ENCODE peak calls at places on chromosomes 12 and 14, in nine cellular contexts. One of them, this sample, is unnamed.

GRCh38 chr12:105272814-105273416 is 36.9 kb upstream of the APPL2 start:
- DNase-seq in colonic mucosa: no peak
- DNase-seq in fibroblast of villous mesenchyme: no peak
- DNase-seq in body of pancreas: no peak
- DNase-seq in transverse colon: no peak
- DNase-seq in astrocyte: no peak
- DNase-seq in hepatocyte: no peak
- DNase-seq in AG09309: no peak
- DNase-seq in AG09319: no peak
- DNase-seq in this sample: no peak

GRCh38 chr14:73227812-73228781 is 9.2 kb upstream of the PAPLN start:
- DNase-seq in colonic mucosa: peak; percentile 30
- DNase-seq in fibroblast of villous mesenchyme: peak; percentile 95
- DNase-seq in body of pancreas: peak; percentile 53
- DNase-seq in transverse colon: peak; percentile 38
- DNase-seq in astrocyte: peak; percentile 87
- DNase-seq in hepatocyte: peak; percentile 74
- DNase-seq in AG09309: no peak
- DNase-seq in AG09319: peak; percentile 57
- DNase-seq in this sample: peak; percentile 98

GRCh38 chr12:50201987-50202521 is 34.9 kb upstream of the CERS5 start:
- DNase-seq in colonic mucosa: peak; percentile 56
- DNase-seq in fibroblast of villous mesenchyme: peak; percentile 90
- DNase-seq in body of pancreas: peak; percentile 56
- DNase-seq in transverse colon: peak; percentile 36
- DNase-seq in astrocyte: peak; percentile 93
- DNase-seq in hepatocyte: peak; percentile 62
- DNase-seq in AG09309: peak; percentile 75
- DNase-seq in AG09319: no peak
- DNase-seq in this sample: peak; percentile 79

GRCh38 chr14:70704960-70705359 is 63.2 kb downstream of the TTC9 start:
- DNase-seq in colonic mucosa: no peak
- DNase-seq in fibroblast of villous mesenchyme: no peak
- DNase-seq in body of pancreas: no peak
- DNase-seq in transverse colon: no peak
- DNase-seq in astrocyte: no peak
- DNase-seq in hepatocyte: no peak
- DNase-seq in AG09309: no peak
- DNase-seq in AG09319: no peak
- DNase-seq in this sample: no peak

GRCh38 chr12:80553316-80553715 is 109.3 kb downstream of the PTPRQ start:
- DNase-seq in colonic mucosa: no peak
- DNase-seq in fibroblast of villous mesenchyme: peak; percentile 94
- DNase-seq in body of pancreas: no peak
- DNase-seq in transverse colon: no peak
- DNase-seq in astrocyte: peak; percentile 93
- DNase-seq in hepatocyte: peak; percentile 8
- DNase-seq in AG09309: peak; percentile 66
- DNase-seq in AG09319: peak; percentile 44
- DNase-seq in this sample: peak; percentile 82

GRCh38 chr12:94175763-94176660 is 27.6 kb downstream of the PLXNC1 start:
- DNase-seq in colonic mucosa: no peak
- DNase-seq in fibroblast of villous mesenchyme: no peak
- DNase-seq in body of pancreas: no peak
- DNase-seq in transverse colon: no peak
- DNase-seq in astrocyte: no peak
- DNase-seq in hepatocyte: no peak
- DNase-seq in AG09309: no peak
- DNase-seq in AG09319: no peak
- DNase-seq in this sample: peak; percentile 71

GRCh38 chr12:27511031-27511722 is 12.8 kb upstream of the PPFIBP1 start:
- DNase-seq in colonic mucosa: no peak
- DNase-seq in fibroblast of villous mesenchyme: no peak
- DNase-seq in body of pancreas: no peak
- DNase-seq in transverse colon: no peak
- DNase-seq in astrocyte: peak; percentile 91
- DNase-seq in hepatocyte: peak; percentile 14
- DNase-seq in AG09309: no peak
- DNase-seq in AG09319: no peak
- DNase-seq in this sample: peak; percentile 82

GRCh38 chr12:121279507-121279915 is 17.0 kb downstream of the CAMKK2 start:
- DNase-seq in colonic mucosa: peak; percentile 35
- DNase-seq in fibroblast of villous mesenchyme: peak; percentile 33
- DNase-seq in body of pancreas: peak; percentile 39
- DNase-seq in transverse colon: peak; percentile 23
- DNase-seq in astrocyte: no peak
- DNase-seq in hepatocyte: no peak
- DNase-seq in AG09309: no peak
- DNase-seq in AG09319: no peak
- DNase-seq in this sample: peak; percentile 57

GRCh38 chr12:39792938-39793337 is 173.3 kb upstream of the ABCD2 start:
- DNase-seq in colonic mucosa: no peak
- DNase-seq in fibroblast of villous mesenchyme: no peak
- DNase-seq in body of pancreas: no peak
- DNase-seq in transverse colon: no peak
- DNase-seq in astrocyte: no peak
- DNase-seq in hepatocyte: no peak
- DNase-seq in AG09309: no peak
- DNase-seq in AG09319: no peak
- DNase-seq in this sample: no peak

GRCh38 chr14:81955123-81955522 is 421.5 kb upstream of the SEL1L start:
- DNase-seq in colonic mucosa: no peak
- DNase-seq in fibroblast of villous mesenchyme: no peak
- DNase-seq in body of pancreas: no peak
- DNase-seq in transverse colon: no peak
- DNase-seq in astrocyte: no peak
- DNase-seq in hepatocyte: no peak
- DNase-seq in AG09309: no peak
- DNase-seq in AG09319: no peak
- DNase-seq in this sample: no peak

GRCh38 chr14:22332671-22333407 is 256.2 kb downstream of the DAD1 start:
- DNase-seq in colonic mucosa: no peak
- DNase-seq in fibroblast of villous mesenchyme: no peak
- DNase-seq in body of pancreas: no peak
- DNase-seq in transverse colon: no peak
- DNase-seq in astrocyte: no peak
- DNase-seq in hepatocyte: no peak
- DNase-seq in AG09309: no peak
- DNase-seq in AG09319: no peak
- DNase-seq in this sample: no peak

GRCh38 chr12:45727994-45728624 is 1.4 kb upstream of the ARID2 start:
- DNase-seq in colonic mucosa: no peak
- DNase-seq in fibroblast of villous mesenchyme: no peak
- DNase-seq in body of pancreas: no peak
- DNase-seq in transverse colon: no peak
- DNase-seq in astrocyte: no peak
- DNase-seq in hepatocyte: no peak
- DNase-seq in AG09309: no peak
- DNase-seq in AG09319: no peak
- DNase-seq in this sample: no peak

GRCh38 chr12:80268924-80269749 is 169.8 kb downstream of the OTOGL start:
- DNase-seq in colonic mucosa: no peak
- DNase-seq in fibroblast of villous mesenchyme: peak; percentile 45
- DNase-seq in body of pancreas: no peak
- DNase-seq in transverse colon: no peak
- DNase-seq in astrocyte: peak; percentile 88
- DNase-seq in hepatocyte: no peak
- DNase-seq in AG09309: peak; percentile 45
- DNase-seq in AG09319: no peak
- DNase-seq in this sample: peak; percentile 58

GRCh38 chr12:124940393-124941169 is 26.1 kb upstream of the UBC start:
- DNase-seq in colonic mucosa: peak; percentile 98
- DNase-seq in fibroblast of villous mesenchyme: peak; percentile 93
- DNase-seq in body of pancreas: peak; percentile 88
- DNase-seq in transverse colon: peak; percentile 95
- DNase-seq in astrocyte: peak; percentile 71
- DNase-seq in hepatocyte: peak; percentile 95
- DNase-seq in AG09309: peak; percentile 52
- DNase-seq in AG09319: peak; percentile 72
- DNase-seq in this sample: peak; percentile 90

GRCh38 chr14:28766505-28767238 is at the start of gene FOXG1:
- DNase-seq in colonic mucosa: no peak
- DNase-seq in fibroblast of villous mesenchyme: no peak
- DNase-seq in body of pancreas: no peak
- DNase-seq in transverse colon: no peak
- DNase-seq in astrocyte: no peak
- DNase-seq in hepatocyte: no peak
- DNase-seq in AG09309: no peak
- DNase-seq in AG09319: no peak
- DNase-seq in this sample: peak; percentile 55

GRCh38 chr12:92431146-92431545 is 271.6 kb upstream of the PLEKHG7 start:
- DNase-seq in colonic mucosa: no peak
- DNase-seq in fibroblast of villous mesenchyme: no peak
- DNase-seq in body of pancreas: no peak
- DNase-seq in transverse colon: peak; percentile 32
- DNase-seq in astrocyte: no peak
- DNase-seq in hepatocyte: no peak
- DNase-seq in AG09309: no peak
- DNase-seq in AG09319: no peak
- DNase-seq in this sample: no peak

DNA sequence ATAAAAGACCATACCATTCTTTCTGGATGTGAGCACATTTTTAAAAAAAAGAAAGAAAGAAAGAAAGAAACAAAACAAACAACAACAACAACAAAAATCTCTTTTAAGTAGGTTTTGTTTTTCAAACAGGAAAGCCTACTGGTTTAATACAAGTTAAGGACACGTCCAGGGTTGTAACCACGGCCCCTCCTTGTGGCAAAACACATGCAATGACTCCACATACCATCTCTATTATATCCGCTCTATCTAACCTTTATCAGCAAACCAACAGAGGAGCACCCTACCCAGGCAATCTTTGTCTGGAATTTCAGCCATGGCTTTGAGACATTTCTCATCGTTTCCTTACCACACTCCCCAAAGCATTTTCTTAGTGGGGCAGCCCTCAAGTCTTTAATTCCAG is 360.5 kb upstream of the TMPO start:
- DNase-seq in colonic mucosa: no peak
- DNase-seq in fibroblast of villous mesenchyme: peak; percentile 4
- DNase-seq in body of pancreas: peak; percentile 12
- DNase-seq in transverse colon: no peak
- DNase-seq in astrocyte: peak; percentile 48
- DNase-seq in hepatocyte: peak; percentile 71
- DNase-seq in AG09309: no peak
- DNase-seq in AG09319: no peak
- DNase-seq in this sample: peak; percentile 7
- TF ChIP-seq CTCF in colonic mucosa: no peak
- TF ChIP-seq CTCF in fibroblast of villous mesenchyme: peak; percentile 24
- TF ChIP-seq CTCF in body of pancreas: no peak
- TF ChIP-seq CTCF in transverse colon: peak; percentile 12
- TF ChIP-seq CTCF in astrocyte: peak; percentile 14
- TF ChIP-seq CTCF in hepatocyte: peak; percentile 68
- TF ChIP-seq CTCF in AG09309: no peak
- TF ChIP-seq CTCF in AG09319: no peak
- TF ChIP-seq CTCF in this sample: no peak

GRCh38 chr12:111672822-111673381 is 12.9 kb downstream of the BRAP start:
- DNase-seq in colonic mucosa: no peak
- DNase-seq in fibroblast of villous mesenchyme: no peak
- DNase-seq in body of pancreas: no peak
- DNase-seq in transverse colon: no peak
- DNase-seq in astrocyte: no peak
- DNase-seq in hepatocyte: no peak
- DNase-seq in AG09309: no peak
- DNase-seq in AG09319: no peak
- DNase-seq in this sample: no peak

GRCh38 chr12:111677186-111677585 is 8.6 kb downstream of the BRAP start:
- DNase-seq in colonic mucosa: no peak
- DNase-seq in fibroblast of villous mesenchyme: no peak
- DNase-seq in body of pancreas: no peak
- DNase-seq in transverse colon: no peak
- DNase-seq in astrocyte: no peak
- DNase-seq in hepatocyte: no peak
- DNase-seq in AG09309: no peak
- DNase-seq in AG09319: no peak
- DNase-seq in this sample: no peak

GRCh38 chr12:111673503-111673902 is 12.3 kb downstream of the BRAP start:
- DNase-seq in colonic mucosa: no peak
- DNase-seq in fibroblast of villous mesenchyme: peak; percentile 52
- DNase-seq in body of pancreas: no peak
- DNase-seq in transverse colon: no peak
- DNase-seq in astrocyte: no peak
- DNase-seq in hepatocyte: peak; percentile 32
- DNase-seq in AG09309: no peak
- DNase-seq in AG09319: peak; percentile 8
- DNase-seq in this sample: peak; percentile 59
- TF ChIP-seq CTCF in colonic mucosa: peak; percentile 22
- TF ChIP-seq CTCF in fibroblast of villous mesenchyme: peak; percentile 65
- TF ChIP-seq CTCF in body of pancreas: peak; percentile 9
- TF ChIP-seq CTCF in transverse colon: peak; percentile 28
- TF ChIP-seq CTCF in astrocyte: peak; percentile 27
- TF ChIP-seq CTCF in hepatocyte: peak; percentile 53
- TF ChIP-seq CTCF in AG09309: peak; percentile 59
- TF ChIP-seq CTCF in AG09319: peak; percentile 62
- TF ChIP-seq CTCF in this sample: peak; percentile 60

DNA sequence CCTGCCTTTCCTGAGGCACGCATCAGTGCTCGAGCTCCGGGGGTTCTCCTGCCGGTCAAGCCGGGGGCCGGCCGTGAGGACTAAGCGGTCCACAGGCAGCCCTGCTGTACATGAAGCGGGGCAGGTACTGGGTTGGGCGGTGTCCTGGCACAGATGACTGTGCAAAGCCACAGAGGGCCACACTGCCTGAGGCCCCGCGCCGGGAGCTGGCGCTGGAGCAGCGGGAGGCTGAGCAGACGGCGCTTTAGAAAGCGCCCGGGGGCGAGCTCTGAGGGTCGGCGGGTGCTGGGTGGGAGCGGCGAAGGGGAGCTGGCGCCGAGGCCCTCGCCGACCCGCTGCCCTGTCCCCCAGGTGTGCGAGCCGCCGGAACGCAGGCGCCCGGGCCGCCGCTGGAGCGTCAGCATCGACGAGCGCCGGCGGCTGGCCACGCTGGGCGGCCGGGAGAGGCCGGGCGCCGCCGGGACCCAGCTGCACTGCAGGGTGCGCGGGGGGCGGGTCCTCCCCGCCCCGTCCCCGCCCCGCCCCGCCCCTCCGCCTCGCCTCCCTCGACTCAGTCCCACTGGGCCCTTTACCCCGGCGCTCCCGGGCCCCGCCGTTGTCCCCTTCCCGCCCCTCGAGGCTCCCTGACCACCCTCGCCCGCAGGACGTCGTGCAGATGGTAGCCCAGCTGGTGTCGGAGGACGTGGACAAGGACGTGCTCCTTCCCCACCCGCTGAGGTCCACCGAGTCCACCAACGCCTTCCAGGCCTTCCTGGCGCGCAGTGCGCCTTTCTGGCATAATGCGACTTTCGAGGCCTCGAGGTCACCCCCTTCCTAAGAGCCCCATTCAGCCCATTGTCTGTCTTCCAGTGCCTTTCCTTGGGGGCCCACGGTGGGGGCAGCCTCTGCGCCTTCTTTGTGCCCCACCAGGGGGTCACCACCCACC is 8.3 kb upstream of the MTA1 start:
- DNase-seq in colonic mucosa: no peak
- DNase-seq in fibroblast of villous mesenchyme: peak; percentile 34
- DNase-seq in body of pancreas: peak; percentile 69
- DNase-seq in transverse colon: peak; percentile 48
- DNase-seq in astrocyte: peak; percentile 12
- DNase-seq in hepatocyte: peak; percentile 77
- DNase-seq in AG09309: no peak
- DNase-seq in AG09319: no peak
- DNase-seq in this sample: peak; percentile 29
- TF ChIP-seq CTCF in colonic mucosa: no peak
- TF ChIP-seq CTCF in fibroblast of villous mesenchyme: no peak
- TF ChIP-seq CTCF in body of pancreas: no peak
- TF ChIP-seq CTCF in transverse colon: no peak
- TF ChIP-seq CTCF in astrocyte: no peak
- TF ChIP-seq CTCF in hepatocyte: no peak
- TF ChIP-seq CTCF in AG09309: no peak
- TF ChIP-seq CTCF in AG09319: no peak
- TF ChIP-seq CTCF in this sample: no peak

GRCh38 chr14:75294649-75295033 is 16.0 kb downstream of the FOS start:
- DNase-seq in colonic mucosa: no peak
- DNase-seq in fibroblast of villous mesenchyme: no peak
- DNase-seq in body of pancreas: no peak
- DNase-seq in transverse colon: no peak
- DNase-seq in astrocyte: no peak
- DNase-seq in hepatocyte: peak; percentile 45
- DNase-seq in AG09309: no peak
- DNase-seq in AG09319: no peak
- DNase-seq in this sample: no peak
- TF ChIP-seq CTCF in colonic mucosa: no peak
- TF ChIP-seq CTCF in fibroblast of villous mesenchyme: no peak
- TF ChIP-seq CTCF in body of pancreas: no peak
- TF ChIP-seq CTCF in transverse colon: no peak
- TF ChIP-seq CTCF in astrocyte: peak; percentile 5
- TF ChIP-seq CTCF in hepatocyte: no peak
- TF ChIP-seq CTCF in AG09309: peak; percentile 6
- TF ChIP-seq CTCF in AG09319: no peak
- TF ChIP-seq CTCF in this sample: peak; percentile 24

This sample was measured in fibroblast of pulmonary artery.